ENCODE peak calls at places on chromosomes 12 and 14, in five cellular contexts. One of them, this sample, is unnamed.

GRCh38 chr14:101374373-101375338 is 186.6 kb upstream of the DIO3 start:
- DNase-seq in heart right ventricle: no peak
- DNase-seq in retina: no peak
- DNase-seq in cardiac fibroblast: no peak
- DNase-seq in endothelial cell: no peak
- DNase-seq in this sample: no peak

GRCh38 chr14:34324363-34324795 is 137.7 kb downstream of the SPTSSA start:
- DNase-seq in heart right ventricle: no peak
- DNase-seq in retina: peak; percentile 44
- DNase-seq in cardiac fibroblast: peak; percentile 59
- DNase-seq in endothelial cell: peak; percentile 55
- DNase-seq in this sample: peak; percentile 14

GRCh38 chr12:23561536-23561935 is 387.9 kb downstream of the SOX5 start:
- DNase-seq in heart right ventricle: no peak
- DNase-seq in retina: peak; percentile 72
- DNase-seq in cardiac fibroblast: no peak
- DNase-seq in endothelial cell: no peak
- DNase-seq in this sample: no peak

GRCh38 chr12:21697829-21698630 is 40.4 kb upstream of the LDHB start:
- DNase-seq in heart right ventricle: no peak
- DNase-seq in retina: peak; percentile 31
- DNase-seq in cardiac fibroblast: peak; percentile 72
- DNase-seq in endothelial cell: no peak
- DNase-seq in this sample: no peak

GRCh38 chr12:1217191-1217949 is 226.3 kb downstream of the ERC1 start:
- DNase-seq in heart right ventricle: no peak
- DNase-seq in retina: no peak
- DNase-seq in cardiac fibroblast: peak; percentile 82
- DNase-seq in endothelial cell: no peak
- DNase-seq in this sample: no peak

GRCh38 chr12:46874642-46875041 is 48.8 kb upstream of the SLC38A4 start:
- DNase-seq in heart right ventricle: peak; percentile 46
- DNase-seq in retina: no peak
- DNase-seq in cardiac fibroblast: peak; percentile 19
- DNase-seq in endothelial cell: no peak
- DNase-seq in this sample: no peak

GRCh38 chr12:89379100-89379838 is 27.0 kb upstream of the DUSP6 start:
- DNase-seq in heart right ventricle: no peak
- DNase-seq in retina: no peak
- DNase-seq in cardiac fibroblast: no peak
- DNase-seq in endothelial cell: no peak
- DNase-seq in this sample: no peak

GRCh38 chr12:56947633-56948535 is 9.5 kb downstream of the RDH16 start:
- DNase-seq in heart right ventricle: no peak
- DNase-seq in retina: no peak
- DNase-seq in cardiac fibroblast: peak; percentile 7
- DNase-seq in endothelial cell: no peak
- DNase-seq in this sample: no peak

GRCh38 chr14:95981939-95982338 is 57.2 kb upstream of the C14orf132 start:
- DNase-seq in heart right ventricle: no peak
- DNase-seq in retina: no peak
- DNase-seq in cardiac fibroblast: no peak
- DNase-seq in endothelial cell: no peak
- DNase-seq in this sample: no peak

GRCh38 chr12:93621986-93622385 is 49.5 kb downstream of the SOCS2 start:
- DNase-seq in heart right ventricle: no peak
- DNase-seq in retina: no peak
- DNase-seq in cardiac fibroblast: peak; percentile 24
- DNase-seq in endothelial cell: no peak
- DNase-seq in this sample: no peak

GRCh38 chr12:95548056-95548538 is 3.2 kb downstream of the USP44 start:
- DNase-seq in heart right ventricle: peak; percentile 25
- DNase-seq in retina: peak; percentile 83
- DNase-seq in cardiac fibroblast: no peak
- DNase-seq in endothelial cell: peak; percentile 55
- DNase-seq in this sample: no peak

GRCh38 chr12:32603858-32604257 is 75.2 kb upstream of the DNM1L start:
- DNase-seq in heart right ventricle: no peak
- DNase-seq in retina: no peak
- DNase-seq in cardiac fibroblast: peak; percentile 84
- DNase-seq in endothelial cell: no peak
- DNase-seq in this sample: no peak

GRCh38 chr12:15152864-15153263 is 68.4 kb downstream of the RERG start:
- DNase-seq in heart right ventricle: no peak
- DNase-seq in retina: no peak
- DNase-seq in cardiac fibroblast: peak; percentile 70
- DNase-seq in endothelial cell: no peak
- DNase-seq in this sample: no peak

GRCh38 chr12:115998119-115998633 is 279.3 kb downstream of the MED13L start:
- DNase-seq in heart right ventricle: no peak
- DNase-seq in retina: peak; percentile 55
- DNase-seq in cardiac fibroblast: peak; percentile 79
- DNase-seq in endothelial cell: peak; percentile 24
- DNase-seq in this sample: peak; percentile 22

GRCh38 chr12:123404581-123404980 is 20.6 kb downstream of the KMT5A start:
- DNase-seq in heart right ventricle: no peak
- DNase-seq in retina: no peak
- DNase-seq in cardiac fibroblast: no peak
- DNase-seq in endothelial cell: no peak
- DNase-seq in this sample: no peak

GRCh38 chr12:16331998-16332397 is 15.4 kb upstream of the MGST1 start:
- DNase-seq in heart right ventricle: no peak
- DNase-seq in retina: no peak
- DNase-seq in cardiac fibroblast: no peak
- DNase-seq in endothelial cell: no peak
- DNase-seq in this sample: no peak

GRCh38 chr14:101075025-101075800 is 171.7 kb upstream of the RTL1 start:
- DNase-seq in heart right ventricle: no peak
- DNase-seq in retina: no peak
- DNase-seq in cardiac fibroblast: no peak
- DNase-seq in endothelial cell: no peak
- DNase-seq in this sample: no peak